ENCODE peak calls at places on chromosomes 12 and 14, in five cellular contexts. One of them, this sample, is unnamed.

GRCh38 chr14:80271389-80271788 is 60.1 kb upstream of the DIO2 start:
- DNase-seq in NCI-H2107: no peak
- DNase-seq in RPMI7951: no peak
- DNase-seq in spleen: no peak
- DNase-seq in putamen: no peak
- DNase-seq in this sample: no peak

GRCh38 chr12:31558521-31558920 is 32.4 kb downstream of the DENND5B start:
- DNase-seq in NCI-H2107: no peak
- DNase-seq in RPMI7951: no peak
- DNase-seq in spleen: no peak
- DNase-seq in putamen: no peak
- DNase-seq in this sample: no peak

GRCh38 chr12:123163227-123163626 is 12.3 kb upstream of the PITPNM2 start:
- DNase-seq in NCI-H2107: no peak
- DNase-seq in RPMI7951: no peak
- DNase-seq in spleen: no peak
- DNase-seq in putamen: no peak
- DNase-seq in this sample: no peak

GRCh38 chr12:82299617-82300016 is 58.6 kb downstream of the CCDC59 start:
- DNase-seq in NCI-H2107: no peak
- DNase-seq in RPMI7951: no peak
- DNase-seq in spleen: no peak
- DNase-seq in putamen: no peak
- DNase-seq in this sample: no peak

GRCh38 chr12:107477946-107478610 is 207.5 kb upstream of the PWP1 start:
- DNase-seq in NCI-H2107: no peak
- DNase-seq in RPMI7951: peak
- DNase-seq in spleen: no peak
- DNase-seq in putamen: no peak
- DNase-seq in this sample: no peak

GRCh38 chr12:47774664-47775063 is 1.6 kb downstream of the SLC48A1 start:
- DNase-seq in NCI-H2107: no peak
- DNase-seq in RPMI7951: no peak
- DNase-seq in spleen: no peak
- DNase-seq in putamen: no peak
- DNase-seq in this sample: no peak

GRCh38 chr14:105204206-105204930 is 23.3 kb upstream of the NUDT14 start:
- DNase-seq in NCI-H2107: no peak
- DNase-seq in RPMI7951: no peak
- DNase-seq in spleen: no peak
- DNase-seq in putamen: no peak
- DNase-seq in this sample: peak

GRCh38 chr14:19878029-19878642 is 3.2 kb downstream of the OR4K2 start:
- DNase-seq in NCI-H2107: no peak
- DNase-seq in RPMI7951: peak
- DNase-seq in spleen: no peak
- DNase-seq in putamen: no peak
- DNase-seq in this sample: peak

GRCh38 chr14:89853976-89854693 is 100.4 kb downstream of the EFCAB11 start:
- DNase-seq in NCI-H2107: no peak
- DNase-seq in RPMI7951: peak
- DNase-seq in spleen: no peak
- DNase-seq in putamen: no peak
- DNase-seq in this sample: no peak

GRCh38 chr14:96047101-96047500 is 7.9 kb downstream of the C14orf132 start:
- DNase-seq in NCI-H2107: no peak
- DNase-seq in RPMI7951: no peak
- DNase-seq in spleen: no peak
- DNase-seq in putamen: no peak
- DNase-seq in this sample: no peak

GRCh38 chr12:102543494-102543893 is 63.1 kb upstream of the IGF1 start:
- DNase-seq in NCI-H2107: no peak
- DNase-seq in RPMI7951: no peak
- DNase-seq in spleen: no peak
- DNase-seq in putamen: no peak
- DNase-seq in this sample: no peak

GRCh38 chr14:53533384-53533975 is 380.4 kb upstream of the DDHD1 start:
- DNase-seq in NCI-H2107: no peak
- DNase-seq in RPMI7951: no peak
- DNase-seq in spleen: no peak
- DNase-seq in putamen: no peak
- DNase-seq in this sample: no peak

GRCh38 chr12:43836455-43836989 is 641 bp downstream of the TMEM117 start:
- DNase-seq in NCI-H2107: no peak
- DNase-seq in RPMI7951: peak
- DNase-seq in spleen: no peak
- DNase-seq in putamen: peak
- DNase-seq in this sample: peak

This sample was measured in pons.